ENCODE peak calls at places on chromosomes 7 and 10, in eight cellular contexts. Z is ELF-1, E is iris pigment epithelial cell, T is caudate nucleus, P is gastrocnemius medialis, X is ecto neural progenitor cell, U is psoas muscle, M is T-helper 17 cell. K is an unnamed sample.

GRCh38 chr10:17854044-17854652 is 45.0 kb downstream of the MRC1 start:
- DNase-seq in Z (no peak), E (no peak), T (no peak), P (no peak), X (no peak), U (no peak), M (no peak), K (no peak)

GRCh38 chr7:82729172-82730030 is 285.8 kb upstream of the CACNA2D1 start:
- DNase-seq in Z (no peak), E (peak; percentile 64), T (no peak), P (no peak), X (no peak), U (no peak), M (no peak), K (peak; percentile 63)

GRCh38 chr7:132614428-132615076 is 38.3 kb upstream of the PLXNA4 start:
- DNase-seq in Z (peak; percentile 79), E (no peak), T (no peak), P (peak; percentile 17), X (peak; percentile 63), U (peak; percentile 35), M (no peak), K (no peak)

GRCh38 chr10:22629843-22630228 is 84.5 kb downstream of the PIP4K2A start:
- DNase-seq in Z (no peak), E (no peak), T (no peak), P (no peak), X (no peak), U (no peak), M (no peak), K (no peak)

GRCh38 chr7:149289262-149289661 is 27.3 kb downstream of the ZNF783 start:
- DNase-seq in Z (no peak), E (no peak), T (no peak), P (no peak), X (no peak), U (no peak), M (no peak), K (no peak)

GRCh38 chr10:17147884-17148494 is 18.4 kb upstream of the CUBN start:
- DNase-seq in Z (no peak), E (peak; percentile 83), T (no peak), P (no peak), X (no peak), U (no peak), M (no peak), K (no peak)

GRCh38 chr10:27192284-27192683 is 37.1 kb downstream of the MASTL start:
- DNase-seq in Z (no peak), E (peak; percentile 90), T (no peak), P (peak; percentile 42), X (no peak), U (peak; percentile 29), M (no peak), K (peak; percentile 22)

GRCh38 chr7:102119925-102120324 is 166.7 kb upstream of the SH2B2 start:
- DNase-seq in Z (no peak), E (no peak), T (no peak), P (no peak), X (no peak), U (no peak), M (no peak), K (peak; percentile 39)

GRCh38 chr10:131149111-131149510 is 162.4 kb downstream of the TCERG1L start:
- DNase-seq in Z (no peak), E (no peak), T (no peak), P (no peak), X (no peak), U (no peak), M (no peak), K (no peak)

GRCh38 chr10:86815640-86816039 is 59.2 kb downstream of the BMPR1A start:
- DNase-seq in Z (no peak), E (no peak), T (no peak), P (no peak), X (no peak), U (no peak), M (no peak), K (no peak)

GRCh38 chr10:47047127-47047504 is 135.9 kb downstream of the PTPN20 start:
- DNase-seq in Z (no peak), E (no peak), T (no peak), P (no peak), X (no peak), U (no peak), M (no peak), K (no peak)

GRCh38 chr7:102132209-102132752 is 154.4 kb upstream of the SH2B2 start:
- DNase-seq in Z (no peak), E (peak; percentile 26), T (no peak), P (no peak), X (no peak), U (no peak), M (no peak), K (peak; percentile 89)

GRCh38 chr10:119489572-119490326 is 52.8 kb downstream of the RGS10 start:
- DNase-seq in Z (peak; percentile 83), E (peak; percentile 22), T (no peak), P (no peak), X (peak; percentile 88), U (peak; percentile 34), M (peak; percentile 25), K (peak; percentile 48)

GRCh38 chr10:129411772-129412171 is 55.3 kb upstream of the MGMT start:
- DNase-seq in Z (no peak), E (no peak), T (no peak), P (no peak), X (no peak), U (no peak), M (no peak), K (no peak)